ENCODE peak calls at places on chromosomes 1 and 21, in ten cellular contexts. E, F, P, Q, C, S, N, J, R and B are unnamed samples.

GRCh38 chr21:45202344-45202743 is 85.4 kb downstream of the POFUT2 start:
- DNase-seq in P (no peak), F (no peak), R (no peak), Q (no peak), E (no peak), J (no peak), N (no peak), S (no peak), C (no peak), B (no peak)

GRCh38 chr1:158810311-158810710 is 20.8 kb upstream of the MNDA start:
- DNase-seq in R (no peak), P (no peak), E (no peak), N (no peak), C (no peak), Q (no peak), S (no peak), F (no peak), J (no peak), B (no peak)

GRCh38 chr1:225573216-225573615 is 79.7 kb downstream of the ENAH start:
- DNase-seq in C (no peak), J (no peak), P (no peak), R (no peak), F (no peak), Q (no peak), N (no peak), S (no peak), E (no peak), B (no peak)

GRCh38 chr1:228231192-228231591 is 23.3 kb downstream of the OBSCN start:
- DNase-seq in C (no peak), J (no peak), N (no peak), E (no peak), R (no peak), S (no peak), Q (no peak), P (no peak), F (no peak), B (no peak)

GRCh38 chr21:45011911-45012660 is 62.3 kb upstream of the ADARB1 start:
- DNase-seq in Q (no peak), S (peak), R (peak), J (no peak), N (no peak), C (peak), F (peak), P (no peak), E (no peak), B (peak)

GRCh38 chr21:33039542-33039941 is 13.8 kb downstream of the OLIG2 start:
- DNase-seq in R (no peak), C (no peak), E (no peak), J (no peak), Q (peak), P (no peak), N (no peak), S (no peak), F (no peak), B (no peak)

GRCh38 chr1:88302843-88303486 is 381.1 kb upstream of the PKN2 start:
- DNase-seq in E (no peak), J (no peak), N (no peak), F (peak), S (peak), P (peak), C (no peak), Q (peak), R (peak), B (peak)

GRCh38 chr1:159879977-159880376 is 17.5 kb upstream of the VSIG8 start:
- DNase-seq in C (no peak), S (peak), Q (no peak), R (peak), F (peak), P (no peak), E (no peak), N (no peak), J (no peak), B (peak)

GRCh38 chr1:226378071-226378470 is 29.8 kb downstream of the PARP1 start:
- DNase-seq in P (no peak), R (no peak), Q (no peak), F (no peak), J (no peak), C (no peak), S (peak), E (no peak), N (no peak), B (no peak)

GRCh38 chr1:153310526-153310925 is 2.2 kb downstream of the PGLYRP3 start:
- DNase-seq in F (no peak), R (no peak), J (no peak), P (no peak), Q (no peak), E (no peak), N (no peak), S (no peak), C (no peak), B (no peak)

GRCh38 chr1:227077783-227078182 is 137.7 kb downstream of the COQ8A start:
- DNase-seq in P (no peak), Q (no peak), C (no peak), N (no peak), S (no peak), E (no peak), R (no peak), J (no peak), F (no peak), B (no peak)

GRCh38 chr1:202105571-202106339 is 17.0 kb upstream of the GPR37L1 start:
- DNase-seq in J (no peak), E (peak), S (peak), F (no peak), P (no peak), R (peak), Q (no peak), N (no peak), C (peak), B (peak)

GRCh38 chr1:243218059-243218458 is 37.0 kb downstream of the CEP170 start:
- DNase-seq in J (no peak), R (no peak), Q (no peak), S (no peak), C (no peak), P (no peak), F (no peak), N (no peak), E (no peak), B (no peak)

GRCh38 chr1:103250441-103250861 is 142.1 kb upstream of the COL11A1 start:
- DNase-seq in N (no peak), J (no peak), Q (no peak), R (no peak), P (peak), C (peak), E (no peak), S (peak), F (no peak), B (peak)